ENCODE peak calls at places on chromosomes 2 and 18, in ten cellular contexts. E is activated naive CD8-positive, alpha-beta T cell treated with anti-CD3 and anti-CD28 coated beads, Interleukin-2, amount 50 U/mL, for 24 hours; Y is stimulated activated CD8-positive, alpha-beta memory T cell treated with anti-CD3 and anti-CD28 coated beads, Interleukin-7, amount 100 ng/mL, for 1 hour; D is fibroblast of the aortic adventitia; G is left ventricle myocardium inferior; C is GF-D8; F is IMR-90; J is psoas muscle; A is NCI-H774; I is activated effector memory CD4-positive, alpha-beta T cell treated with Interleukin-2 at 50 U/mL for 16 hours. L is an unnamed sample.

GRCh38 chr2:216206041-216206699 is 97.0 kb downstream of the XRCC5 start:
- DNase-seq in E (no peak), Y (no peak), D (no peak), G (no peak), C (no peak), F (no peak), J (no peak), A (no peak), I (no peak), L (no peak)

GRCh38 chr2:128452536-128453530 is 134.2 kb upstream of the HS6ST1 start:
- DNase-seq in E (no peak), Y (no peak), D (no peak), G (no peak), C (no peak), F (no peak), J (no peak), A (no peak), I (no peak), L (no peak)

GRCh38 chr18:73264562-73264921 is 396.8 kb upstream of the NETO1 start:
- DNase-seq in E (no peak), Y (no peak), D (no peak), G (no peak), C (no peak), F (no peak), J (no peak), A (no peak), I (no peak), L (no peak)

GRCh38 chr2:239052046-239052445 is 204.2 kb downstream of the TWIST2 start:
- DNase-seq in E (no peak), Y (no peak), D (no peak), G (no peak), C (no peak), F (no peak), J (no peak), A (no peak), I (no peak), L (peak)

GRCh38 chr2:105274046-105274445 is 32.5 kb downstream of the GPR45 start:
- DNase-seq in E (no peak), Y (no peak), D (peak), G (no peak), C (no peak), F (no peak), J (no peak), A (no peak), I (no peak), L (no peak)

GRCh38 chr2:149994057-149994728 is 406.6 kb upstream of the MMADHC start:
- DNase-seq in E (no peak), Y (no peak), D (peak), G (no peak), C (no peak), F (peak), J (no peak), A (no peak), I (no peak), L (no peak)

GRCh38 chr2:229514318-229514717 is 200.0 kb downstream of the DNER start:
- DNase-seq in E (no peak), Y (no peak), D (peak), G (no peak), C (no peak), F (no peak), J (no peak), A (no peak), I (no peak), L (no peak)

GRCh38 chr2:7379799-7380198 is 462.6 kb downstream of the RNF144A start:
- DNase-seq in E (no peak), Y (no peak), D (no peak), G (no peak), C (no peak), F (no peak), J (no peak), A (no peak), I (no peak), L (no peak)

GRCh38 chr2:50732796-50733195 is 299.1 kb downstream of the NRXN1 start:
- DNase-seq in E (no peak), Y (no peak), D (no peak), G (no peak), C (no peak), F (no peak), J (no peak), A (no peak), I (no peak), L (no peak)

GRCh38 chr18:33159151-33159550 is 281.4 kb downstream of the CCDC178 start:
- DNase-seq in E (no peak), Y (no peak), D (no peak), G (no peak), C (no peak), F (no peak), J (no peak), A (no peak), I (no peak), L (no peak)

GRCh38 chr2:230738391-230738811 is 25.8 kb downstream of the CAB39 start:
- DNase-seq in E (no peak), Y (no peak), D (peak), G (no peak), C (peak), F (peak), J (no peak), A (no peak), I (no peak), L (no peak)

GRCh38 chr2:31170071-31170698 is 31.9 kb upstream of the GALNT14 start:
- DNase-seq in E (peak), Y (peak), D (peak), G (peak), C (peak), F (peak), J (peak), A (peak), I (peak), L (peak)

GRCh38 chr2:149739171-149739879 is 151.8 kb upstream of the MMADHC start:
- DNase-seq in E (no peak), Y (no peak), D (no peak), G (no peak), C (no peak), F (peak), J (no peak), A (no peak), I (no peak), L (no peak)

GRCh38 chr2:71550801-71551630 is 97.7 kb downstream of the DYSF start:
- DNase-seq in E (no peak), Y (no peak), D (no peak), G (no peak), C (no peak), F (no peak), J (no peak), A (no peak), I (no peak), L (no peak)

GRCh38 chr18:58373486-58373885 is 255.4 kb downstream of the ALPK2 start:
- DNase-seq in E (no peak), Y (no peak), D (no peak), G (no peak), C (no peak), F (no peak), J (no peak), A (peak), I (no peak), L (no peak)

GRCh38 chr2:222993920-222994650 is 57.9 kb upstream of the KCNE4 start:
- DNase-seq in E (no peak), Y (no peak), D (peak), G (peak), C (no peak), F (peak), J (peak), A (no peak), I (no peak), L (peak)

GRCh38 chr2:173048530-173048900 is 27.1 kb upstream of the MAP3K20 start:
- DNase-seq in E (no peak), Y (no peak), D (no peak), G (no peak), C (no peak), F (no peak), J (no peak), A (no peak), I (no peak), L (no peak)

GRCh38 chr2:24898122-24899109 is 21.6 kb downstream of the ADCY3 start:
- DNase-seq in E (no peak), Y (no peak), D (no peak), G (no peak), C (no peak), F (no peak), J (no peak), A (no peak), I (no peak), L (no peak)

GRCh38 chr2:14930441-14930840 is 297.9 kb downstream of the LRATD1 start:
- DNase-seq in E (no peak), Y (no peak), D (no peak), G (no peak), C (no peak), F (no peak), J (no peak), A (no peak), I (no peak), L (no peak)

GRCh38 chr18:23880931-23881330 is 133.6 kb upstream of the TTC39C start:
- DNase-seq in E (no peak), Y (no peak), D (no peak), G (no peak), C (no peak), F (no peak), J (no peak), A (no peak), I (no peak), L (no peak)

GRCh38 chr18:80022613-80023012 is 11.6 kb upstream of the RBFA start:
- DNase-seq in E (no peak), Y (no peak), D (peak), G (no peak), C (no peak), F (peak), J (no peak), A (no peak), I (no peak), L (no peak)

GRCh38 chr2:72204156-72204781 is 56.6 kb upstream of the CYP26B1 start:
- DNase-seq in E (no peak), Y (no peak), D (peak), G (no peak), C (no peak), F (peak), J (no peak), A (no peak), I (no peak), L (peak)

GRCh38 chr2:101766871-101767739 is 69.6 kb downstream of the MAP4K4 start:
- DNase-seq in E (no peak), Y (no peak), D (peak), G (no peak), C (no peak), F (peak), J (no peak), A (no peak), I (no peak), L (no peak)

GRCh38 chr2:48912110-48912509 is 156.6 kb upstream of the LHCGR start:
- DNase-seq in E (no peak), Y (no peak), D (no peak), G (no peak), C (no peak), F (no peak), J (no peak), A (no peak), I (no peak), L (no peak)

GRCh38 chr2:175929850-175930249 is 72.2 kb downstream of the LNPK start:
- DNase-seq in E (no peak), Y (no peak), D (no peak), G (no peak), C (no peak), F (peak), J (no peak), A (no peak), I (no peak), L (no peak)

GRCh38 chr18:51569153-51569552 is 371.7 kb upstream of the MEX3C start:
- DNase-seq in E (no peak), Y (no peak), D (no peak), G (no peak), C (no peak), F (no peak), J (no peak), A (peak), I (no peak), L (no peak)

GRCh38 chr2:238945433-238946150 is 97.7 kb downstream of the TWIST2 start:
- DNase-seq in E (no peak), Y (no peak), D (peak), G (peak), C (no peak), F (peak), J (peak), A (no peak), I (no peak), L (peak)

GRCh38 chr2:215950009-215950408 is 63.3 kb downstream of the MREG start:
- DNase-seq in E (no peak), Y (no peak), D (peak), G (no peak), C (no peak), F (peak), J (no peak), A (no peak), I (no peak), L (no peak)